ENCODE peak calls at places on chromosomes 2 and 18, in four cellular contexts. U is CD8-positive, alpha-beta memory T cell; Y is heart right ventricle; W is CD8-positive, alpha-beta T cell. R is an unnamed sample.

GRCh38 chr2:100408104-100408503 is 9.4 kb downstream of the CHST10 start:
- DNase-seq in U (no peak), Y (no peak), W (no peak), R (no peak)

GRCh38 chr2:128584296-128584900 is 265.7 kb upstream of the HS6ST1 start:
- DNase-seq in U (no peak), Y (no peak), W (no peak), R (no peak)

GRCh38 chr18:77254711-77255110 is 5.1 kb downstream of the GALR1 start:
- DNase-seq in U (no peak), Y (no peak), W (no peak), R (no peak)

GRCh38 chr18:25144835-25145234 is 207.1 kb downstream of the ZNF521 start:
- DNase-seq in U (no peak), Y (peak), W (no peak), R (no peak)

GRCh38 chr18:7601249-7601620 is 34.1 kb downstream of the PTPRM start:
- DNase-seq in U (no peak), Y (no peak), W (no peak), R (no peak)

GRCh38 chr2:150688016-150688415 is 200.5 kb upstream of the RND3 start:
- DNase-seq in U (no peak), Y (no peak), W (no peak), R (no peak)

GRCh38 chr2:118013724-118014491 is at the start of gene CCDC93:
- DNase-seq in U (peak), Y (peak), W (peak), R (peak)

GRCh38 chr2:17538022-17538843 is 2.3 kb upstream of the VSNL1 start:
- DNase-seq in U (no peak), Y (no peak), W (no peak), R (no peak)

GRCh38 chr18:23629444-23629946 is 33.2 kb downstream of the ANKRD29 start:
- DNase-seq in U (no peak), Y (no peak), W (no peak), R (no peak)

GRCh38 chr2:111121028-111121872 is 536 bp downstream of the BCL2L11 start:
- DNase-seq in U (peak), Y (peak), W (no peak), R (no peak)

GRCh38 chr2:237254911-237255578 is 158.9 kb downstream of the COL6A3 start:
- DNase-seq in U (no peak), Y (no peak), W (no peak), R (no peak)

GRCh38 chr2:113200736-113201490 is 27.1 kb downstream of the PSD4 start:
- DNase-seq in U (no peak), Y (no peak), W (no peak), R (no peak)

GRCh38 chr2:113201496-113202304 is 27.9 kb downstream of the PSD4 start:
- DNase-seq in U (no peak), Y (no peak), W (no peak), R (no peak)

GRCh38 chr2:113203901-113204519 is 30.2 kb downstream of the PSD4 start:
- DNase-seq in U (peak), Y (peak), W (peak), R (peak)

GRCh38 chr2:113203217-113203530 is 29.4 kb downstream of the PSD4 start:
- DNase-seq in U (no peak), Y (no peak), W (no peak), R (no peak)

DNA sequence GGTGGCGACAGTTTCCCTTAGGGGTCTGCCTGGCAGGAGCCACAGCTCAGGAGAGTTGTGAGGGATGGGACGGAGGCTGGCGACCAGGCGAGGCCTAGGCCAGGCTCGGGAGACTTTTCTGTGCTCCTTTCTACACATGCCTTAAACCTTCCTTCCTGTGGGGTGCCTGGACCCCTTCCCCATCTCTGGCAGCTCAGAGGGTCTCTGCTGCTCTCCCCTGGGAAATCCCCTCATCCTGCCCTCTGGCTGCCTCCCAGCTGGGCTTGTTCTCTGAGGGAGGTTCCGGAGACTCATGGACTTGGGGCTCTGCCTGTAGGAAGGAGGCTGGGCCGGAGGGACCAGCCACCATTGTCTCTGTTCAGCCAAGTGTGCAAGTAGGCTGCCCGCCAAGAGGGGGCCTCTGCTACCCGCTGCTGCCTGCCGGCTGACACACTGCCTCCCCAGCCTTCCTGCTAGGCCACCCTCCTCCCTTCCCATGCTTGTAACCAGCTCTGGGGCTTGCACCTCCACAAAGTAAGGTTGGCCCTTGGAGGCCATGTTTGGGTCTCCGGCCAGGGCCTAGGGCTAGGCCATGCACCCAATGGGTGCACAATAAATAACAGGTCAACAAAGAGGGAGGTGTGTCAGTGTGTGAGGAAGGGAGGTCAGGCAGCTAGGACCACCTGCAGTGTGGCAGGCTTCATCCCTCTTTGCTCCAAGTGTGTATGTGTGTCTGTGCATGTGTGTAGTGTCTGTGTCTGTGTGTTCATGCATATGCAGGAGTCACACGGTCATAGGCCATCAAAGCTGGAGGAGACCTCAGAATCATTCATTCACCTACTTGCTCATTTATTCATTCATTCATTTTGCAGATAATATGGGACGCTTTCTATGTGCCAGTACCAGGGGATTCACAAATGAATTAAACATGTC is 28.8 kb downstream of the PSD4 start:
- DNase-seq in U (no peak), Y (no peak), W (no peak), R (no peak)
- H3K27ac ChIP-seq in U (no peak), Y (no peak), W (no peak), R (no peak)

GRCh38 chr2:158211516-158211915 is 109.8 kb downstream of the UPP2 start:
- DNase-seq in U (no peak), Y (no peak), W (no peak), R (no peak)
- H3K27ac ChIP-seq in U (no peak), Y (no peak), W (no peak), R (no peak)

GRCh38 chr2:189102735-189103134 is 76.8 kb downstream of the COL5A2 start:
- DNase-seq in U (no peak), Y (no peak), W (no peak), R (no peak)

GRCh38 chr2:189109921-189110397 is 69.6 kb downstream of the COL5A2 start:
- DNase-seq in U (no peak), Y (no peak), W (no peak), R (no peak)

DNA sequence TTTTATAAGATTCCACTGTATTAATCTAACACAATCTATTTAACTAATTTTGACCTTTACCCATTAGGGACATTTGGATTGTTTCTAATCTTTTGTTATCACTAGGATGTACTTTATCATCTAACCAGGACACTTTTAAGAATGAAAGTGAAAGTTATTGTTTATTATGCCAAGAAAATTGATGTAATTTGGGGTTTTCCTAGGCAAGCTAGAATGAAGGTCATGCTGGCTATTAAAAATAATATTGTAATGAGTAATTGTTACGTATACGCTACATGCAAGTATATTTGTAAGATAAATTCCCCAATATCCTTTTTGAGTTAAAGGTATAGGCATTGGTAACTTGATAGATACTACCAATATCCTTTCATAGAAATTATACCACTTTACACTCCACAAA is 74.6 kb downstream of the COL5A2 start:
- DNase-seq in U (no peak), Y (no peak), W (no peak), R (no peak)
- H3K27ac ChIP-seq in U (no peak), Y (no peak), W (no peak), R (no peak)

GRCh38 chr2:120667981-120668380 is 67.7 kb upstream of the GLI2 start:
- DNase-seq in U (no peak), Y (no peak), W (no peak), R (no peak)

GRCh38 chr2:120670371-120670770 is 65.3 kb upstream of the GLI2 start:
- DNase-seq in U (no peak), Y (no peak), W (no peak), R (no peak)

GRCh38 chr2:120669971-120670370 is 65.7 kb upstream of the GLI2 start:
- DNase-seq in U (no peak), Y (no peak), W (no peak), R (no peak)

GRCh38 chr2:120670771-120671480 is 64.7 kb upstream of the GLI2 start:
- DNase-seq in U (no peak), Y (no peak), W (no peak), R (no peak)

GRCh38 chr2:120669121-120669952 is 66.3 kb upstream of the GLI2 start:
- DNase-seq in U (no peak), Y (no peak), W (no peak), R (no peak)
- H3K27ac ChIP-seq in U (no peak), Y (no peak), W (no peak), R (no peak)

DNA sequence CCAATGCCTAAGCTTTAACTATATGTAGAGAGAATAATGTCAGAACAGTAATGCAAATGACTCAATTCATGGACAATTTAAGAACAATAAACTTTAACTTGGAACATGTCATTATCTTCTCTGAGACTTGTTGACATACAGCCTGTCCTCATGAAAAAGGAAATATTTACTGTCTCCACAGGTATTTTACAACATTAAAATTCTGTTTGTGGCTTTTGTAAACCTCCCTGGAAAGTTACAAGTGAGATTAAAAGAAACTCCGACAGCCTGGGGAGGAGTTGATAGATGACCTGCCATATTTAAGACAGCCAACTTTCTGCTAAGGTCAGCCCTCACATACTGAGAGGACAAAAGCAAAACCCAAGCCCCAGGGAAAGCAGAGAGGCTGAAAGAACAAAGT is 350.3 kb downstream of the RIT2 start:
- DNase-seq in U (no peak), Y (no peak), W (no peak), R (no peak)
- H3K27ac ChIP-seq in U (no peak), Y (no peak), W (no peak), R (no peak)

GRCh38 chr2:152244241-152244640 is 68.7 kb upstream of the STAM2 start:
- DNase-seq in U (no peak), Y (no peak), W (no peak), R (no peak)

GRCh38 chr2:152242787-152243472 is 67.4 kb upstream of the STAM2 start:
- DNase-seq in U (no peak), Y (no peak), W (no peak), R (no peak)

GRCh38 chr2:152245653-152246052 is 70.1 kb upstream of the STAM2 start:
- DNase-seq in U (no peak), Y (no peak), W (no peak), R (no peak)

GRCh38 chr2:152241956-152242355 is 66.4 kb upstream of the STAM2 start:
- DNase-seq in U (no peak), Y (no peak), W (no peak), R (no peak)

GRCh38 chr2:152243723-152244122 is 68.2 kb upstream of the STAM2 start:
- DNase-seq in U (no peak), Y (no peak), W (no peak), R (no peak)
- H3K27ac ChIP-seq in U (no peak), Y (no peak), W (no peak), R (no peak)

DNA sequence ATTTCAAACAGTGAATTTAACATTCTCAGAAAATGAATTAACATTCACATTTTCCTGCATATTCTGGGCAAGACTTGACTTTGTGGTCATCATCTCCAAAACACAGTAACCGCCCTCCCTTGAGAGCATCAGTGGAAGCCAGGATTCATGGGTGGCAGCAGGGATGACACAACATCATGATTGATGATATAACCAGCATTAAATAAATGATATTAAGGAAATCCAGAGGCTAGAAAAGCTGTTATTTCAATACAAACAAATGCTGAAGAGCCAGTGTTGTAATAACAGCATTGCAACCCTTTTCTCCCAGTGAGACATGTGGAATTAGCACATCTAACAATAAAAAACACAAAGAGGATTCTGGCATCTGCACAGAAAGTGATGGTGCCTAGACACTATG is 41.1 kb downstream of the CDC42EP3 start:
- DNase-seq in U (no peak), Y (no peak), W (no peak), R (no peak)
- H3K27ac ChIP-seq in U (no peak), Y (no peak), W (no peak), R (no peak)

GRCh38 chr18:58087928-58088722 is 44.1 kb downstream of the NEDD4L start:
- DNase-seq in U (no peak), Y (no peak), W (no peak), R (no peak)
- H3K27ac ChIP-seq in U (peak), Y (no peak), W (no peak), R (no peak)

R was measured in substantia nigra.